ENCODE peak calls at places on chromosomes 5 and 9, in four cellular contexts. N is breast epithelium; F is CD8-positive, alpha-beta T cell; A is stomach. Q is an unnamed sample.

GRCh38 chr5:150222906-150223305 is 33.0 kb downstream of the SLC6A7 start:
- DNase-seq in A (no peak), F (no peak), N (no peak), Q (no peak)

GRCh38 chr5:134464988-134465855 is 53.5 kb upstream of the CDKN2AIPNL start:
- DNase-seq in N (no peak), A (no peak), F (no peak), Q (no peak)

GRCh38 chr5:30894811-30895210 is 298.7 kb upstream of the CDH6 start:
- DNase-seq in A (no peak), F (no peak), N (no peak), Q (no peak)

GRCh38 chr5:179239256-179240135 is 105.8 kb downstream of the ADAMTS2 start:
- DNase-seq in A (no peak), F (no peak), N (no peak), Q (no peak)

GRCh38 chr5:132180134-132180745 is 47.4 kb downstream of the P4HA2 start:
- DNase-seq in A (no peak), N (no peak), F (no peak), Q (no peak)

GRCh38 chr9:971901-972511 is 4.4 kb upstream of the DMRT3 start:
- DNase-seq in A (no peak), F (no peak), N (no peak), Q (no peak)

GRCh38 chr5:38718874-38719391 is 126.9 kb upstream of the OSMR start:
- DNase-seq in N (no peak), F (no peak), A (no peak), Q (no peak)

GRCh38 chr9:752201-752600 is 89.3 kb upstream of the DMRT1 start:
- DNase-seq in A (no peak), N (no peak), F (no peak), Q (no peak)

GRCh38 chr5:7827602-7828001 is 23.3 kb downstream of the CFAP90 start:
- DNase-seq in A (no peak), N (no peak), F (no peak), Q (no peak)

GRCh38 chr5:168356592-168356991 is 65.1 kb downstream of the WWC1 start:
- DNase-seq in A (peak; percentile 5), N (no peak), F (no peak), Q (no peak)

GRCh38 chr5:1220831-1221230 is 4.3 kb upstream of the SLC6A18 start:
- DNase-seq in F (no peak), N (no peak), A (no peak), Q (no peak)

GRCh38 chr5:154686490-154686889 is 68.7 kb upstream of the LARP1 start:
- DNase-seq in A (no peak), N (no peak), F (no peak), Q (no peak)

GRCh38 chr9:130523921-130524320 is 55.5 kb upstream of the FUBP3 start:
- DNase-seq in N (no peak), F (no peak), A (no peak), Q (no peak)

GRCh38 chr5:6446626-6447309 is 1.9 kb upstream of the UBE2QL1 start:
- DNase-seq in N (no peak), A (no peak), F (no peak), Q (no peak)

GRCh38 chr9:3687136-3687535 is 161.3 kb upstream of the RFX3 start:
- DNase-seq in N (no peak), A (no peak), F (no peak), Q (no peak)

GRCh38 chr5:78717674-78718073 is 69.1 kb upstream of the LHFPL2 start:
- DNase-seq in F (no peak), A (no peak), N (no peak), Q (no peak)

GRCh38 chr9:110099236-110099741 is 108.7 kb downstream of the C9orf152 start:
- DNase-seq in A (no peak), F (no peak), N (no peak), Q (no peak)

GRCh38 chr5:75460532-75460931 is 50.9 kb downstream of the CERT1 start:
- DNase-seq in F (no peak), A (no peak), N (no peak), Q (no peak)

GRCh38 chr5:176653986-176654385 is 6.7 kb downstream of the TSPAN17 start:
- DNase-seq in A (no peak), F (no peak), N (no peak), Q (no peak)

GRCh38 chr5:100188339-100188738 is 346.8 kb upstream of the FAM174A start:
- DNase-seq in N (no peak), F (no peak), A (no peak), Q (no peak)

GRCh38 chr5:76718880-76719279 is 3.0 kb downstream of the F2R start:
- DNase-seq in N (no peak), A (no peak), F (no peak), Q (no peak)

GRCh38 chr9:110969971-110970381 is 68.3 kb downstream of the LPAR1 start:
- DNase-seq in N (no peak), A (no peak), F (no peak), Q (no peak)

GRCh38 chr9:100637787-100638186 is 59.9 kb downstream of the CAVIN4 start:
- DNase-seq in N (no peak), A (no peak), F (no peak), Q (no peak)

GRCh38 chr5:72937517-72938061 is 18.3 kb upstream of the FCHO2 start:
- DNase-seq in N (no peak), F (no peak), A (no peak), Q (no peak)

DNA sequence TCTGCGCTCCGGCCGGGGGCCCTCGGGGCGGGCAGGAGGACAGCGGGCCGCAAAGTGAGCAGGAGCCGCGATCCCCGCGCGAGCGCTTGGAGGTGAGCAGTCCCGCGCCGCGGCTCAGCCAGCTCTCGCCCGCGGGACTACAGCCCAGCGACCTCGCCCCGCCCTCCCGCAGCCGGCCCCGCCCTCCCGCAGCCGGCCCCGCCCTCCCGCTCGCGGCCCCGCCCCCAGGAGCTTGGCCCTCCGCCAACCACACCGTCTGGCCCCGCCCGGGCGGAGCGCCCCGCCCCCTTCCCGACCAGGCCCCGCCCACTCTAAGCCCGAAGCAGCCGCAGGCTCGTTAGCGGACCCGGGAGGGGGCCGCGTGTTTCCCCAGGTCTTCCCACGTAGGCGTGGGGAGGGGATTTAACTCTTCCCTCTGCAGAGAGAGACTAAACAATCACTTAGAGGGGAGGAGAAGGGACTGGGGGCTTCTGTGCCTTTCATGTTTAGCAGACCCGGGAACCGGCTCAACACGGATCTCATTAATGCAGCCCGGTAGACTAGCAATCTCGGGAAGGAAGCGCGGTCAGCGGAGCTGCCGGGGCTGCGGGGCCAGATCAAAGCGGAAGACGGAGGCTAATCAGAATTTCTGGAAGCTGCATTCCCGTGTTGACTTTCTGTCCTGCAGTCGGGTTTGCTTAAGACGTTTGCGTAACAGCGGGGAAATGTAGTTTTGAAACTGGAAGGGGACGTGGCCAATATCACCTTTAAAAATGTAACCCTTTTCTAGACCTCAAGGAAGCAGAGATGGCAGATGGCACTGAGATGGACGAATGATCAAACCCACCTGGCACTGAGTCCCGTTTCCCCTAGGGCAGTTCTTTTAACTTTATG is at the start of gene MYO10:
- DNase-seq in N (peak; percentile 57), A (peak; percentile 87), F (peak; percentile 12), Q (no peak)
- H3K27ac ChIP-seq in N (peak within 1 kb of the TSS; percentile 86), A (peak within 1 kb of the TSS; percentile 88), F (no peak within 1 kb of the TSS), Q (peak within 1 kb of the TSS; percentile 58)

GRCh38 chr5:83072946-83073345 is 4.2 kb downstream of the TMEM167A start:
- DNase-seq in N (no peak), F (no peak), A (no peak), Q (no peak)

GRCh38 chr5:83076742-83077661 is at the start of the genes TMEM167A and XRCC4:
- DNase-seq in F (peak; percentile 89), A (peak; percentile 96), N (peak; percentile 97), Q (peak; percentile 98)

GRCh38 chr5:83066548-83067110 is 10.6 kb downstream of the TMEM167A start:
- DNase-seq in N (no peak), F (no peak), A (no peak), Q (no peak)

GRCh38 chr5:83069406-83069805 is 7.8 kb downstream of the TMEM167A start:
- DNase-seq in N (no peak), F (no peak), A (no peak), Q (no peak)

DNA sequence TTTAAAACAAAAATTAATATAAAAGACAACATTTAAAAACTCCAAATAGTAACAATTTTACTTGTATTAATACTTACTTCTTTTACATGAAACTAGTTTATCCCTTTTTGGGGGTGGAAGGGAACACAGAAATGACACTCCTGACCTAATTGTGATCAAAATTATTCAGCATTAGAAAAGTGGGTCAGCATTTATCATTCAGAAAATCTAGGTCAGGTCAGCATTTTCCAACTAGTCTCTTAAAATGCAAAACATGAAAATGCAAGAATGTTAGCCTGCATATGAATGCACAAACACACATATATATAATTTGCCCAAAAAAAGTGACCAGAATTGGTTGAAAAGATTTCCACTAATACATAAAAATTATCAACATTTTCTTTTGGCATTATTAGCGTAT is 5.9 kb downstream of the TMEM167A start:
- DNase-seq in F (no peak), N (no peak), A (no peak), Q (no peak)
- TF ChIP-seq CTCF in F (no peak), N (no peak), A (no peak), Q (no peak)

GRCh38 chr5:41793156-41793770 is 77.0 kb downstream of the OXCT1 start:
- DNase-seq in N (no peak), A (no peak), F (no peak), Q (no peak)

GRCh38 chr5:41794478-41794877 is 75.7 kb downstream of the OXCT1 start:
- DNase-seq in N (no peak), F (no peak), A (no peak), Q (no peak)

GRCh38 chr5:41797672-41798071 is 72.6 kb downstream of the OXCT1 start:
- DNase-seq in N (no peak), A (no peak), F (no peak), Q (no peak)

GRCh38 chr5:41796061-41796460 is 74.2 kb downstream of the OXCT1 start:
- DNase-seq in N (no peak), A (no peak), F (no peak), Q (no peak)

GRCh38 chr5:41795125-41795524 is 75.1 kb downstream of the OXCT1 start:
- DNase-seq in F (no peak), A (no peak), N (no peak), Q (no peak)
- H3K27ac ChIP-seq in F (no peak overlapping the region), A (no peak overlapping the region), N (no peak overlapping the region), Q (no peak overlapping the region)

DNA sequence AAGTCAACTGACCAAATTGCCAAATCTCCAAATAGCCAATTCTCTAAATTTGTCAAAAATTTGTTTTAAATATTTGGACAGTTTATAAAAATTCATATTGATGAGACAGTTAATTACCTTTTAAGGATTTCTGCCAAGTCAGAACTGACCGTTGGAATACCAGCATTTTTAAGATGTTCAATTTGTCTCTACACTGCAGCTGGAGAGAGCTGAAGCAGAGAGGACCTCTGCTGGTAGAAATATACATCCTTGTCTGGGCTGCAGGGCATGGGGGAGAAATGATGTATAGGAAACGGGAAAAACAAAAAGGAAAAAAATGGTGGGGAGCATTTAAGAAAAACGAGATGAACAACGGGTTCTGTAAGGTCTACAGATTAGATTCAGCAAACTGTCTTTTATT is 16.8 kb downstream of the NR6A1 start:
- DNase-seq in A (no peak), N (no peak), F (no peak), Q (no peak)
- TF ChIP-seq CTCF in A (no peak), N (no peak), F (no peak), Q (peak; percentile 27)

GRCh38 chr9:136325354-136325753 is 2.0 kb upstream of the GPSM1 start:
- DNase-seq in F (no peak), N (no peak), A (no peak), Q (no peak)

GRCh38 chr9:136322756-136323330 is 4.5 kb upstream of the GPSM1 start:
- DNase-seq in N (no peak), A (no peak), F (no peak), Q (no peak)

GRCh38 chr9:136323420-136323819 is 3.9 kb upstream of the GPSM1 start:
- DNase-seq in N (peak; percentile 78), A (no peak), F (no peak), Q (no peak)

GRCh38 chr9:136326061-136326776 is 1.1 kb upstream of the GPSM1 start:
- DNase-seq in N (no peak), F (no peak), A (no peak), Q (no peak)

GRCh38 chr9:136324501-136325300 is 2.6 kb upstream of the GPSM1 start:
- DNase-seq in F (no peak), A (peak; percentile 86), N (no peak), Q (no peak)
- H3K27ac ChIP-seq in F (no peak overlapping the region), A (peak overlapping the region; percentile 87), N (peak overlapping the region; percentile 52), Q (no peak overlapping the region)

Q was measured in dorsolateral prefrontal cortex.